ENCODE peak calls at places on chromosomes 12 and 14, in four cellular contexts. Y is astrocyte, T is ovary, E is uterus. N is an unnamed sample.
A peak's percentile ranks its signal among the peaks of the same experiment; 100 is the strongest.

GRCh38 chr12:76375939-76376338 is 27.7 kb upstream of the BBS10 start:
- DNase-seq in E (no peak), T (no peak), Y (no peak), N (no peak)

GRCh38 chr12:19052689-19053088 is 76.8 kb upstream of the PLEKHA5 start:
- DNase-seq in Y (no peak), T (no peak), E (no peak), N (no peak)

GRCh38 chr12:49673446-49674317 is 33.5 kb downstream of the FMNL3 start:
- DNase-seq in Y (peak; percentile 94), T (peak; percentile 95), E (peak; percentile 95), N (peak; percentile 26)

GRCh38 chr12:69130064-69130463 is 109.3 kb upstream of the CPSF6 start:
- DNase-seq in Y (no peak), T (no peak), E (no peak), N (no peak)

GRCh38 chr14:85276829-85277228 is 253.1 kb upstream of the FLRT2 start:
- DNase-seq in E (no peak), T (no peak), Y (no peak), N (no peak)

GRCh38 chr14:85604671-85605070 is 74.7 kb downstream of the FLRT2 start:
- DNase-seq in E (no peak), Y (no peak), T (no peak), N (no peak)

GRCh38 chr14:93049295-93049694 is 66.4 kb downstream of the ITPK1 start:
- DNase-seq in T (no peak), Y (no peak), E (no peak), N (no peak)

GRCh38 chr12:108525681-108526080 is 10.6 kb downstream of the FICD start:
- DNase-seq in Y (peak; percentile 47), E (no peak), T (no peak), N (no peak)

GRCh38 chr14:101875726-101876268 is 88.6 kb upstream of the DYNC1H1 start:
- DNase-seq in E (no peak), T (no peak), Y (no peak), N (no peak)

GRCh38 chr12:125878483-125878882 is 813.2 kb downstream of the AACS start:
- DNase-seq in Y (no peak), T (no peak), E (no peak), N (no peak)

GRCh38 chr12:47789141-47789540 is 16.1 kb downstream of the SLC48A1 start:
- DNase-seq in Y (no peak), E (no peak), T (no peak), N (no peak)

GRCh38 chr14:65506801-65507200 is 94.3 kb downstream of the FUT8 start:
- DNase-seq in E (no peak), T (no peak), Y (no peak), N (no peak)

GRCh38 chr12:131309700-131310099 is 356.0 kb downstream of the ADGRD1 start:
- DNase-seq in Y (no peak), E (no peak), T (no peak), N (no peak)

GRCh38 chr14:68944162-68944561 is 34.9 kb downstream of the ACTN1 start:
- DNase-seq in T (no peak), Y (no peak), E (no peak), N (no peak)

GRCh38 chr14:101350710-101351109 is 210.6 kb upstream of the DIO3 start:
- DNase-seq in E (peak; percentile 73), Y (no peak), T (no peak), N (no peak)

GRCh38 chr12:102427542-102427923 is 52.8 kb downstream of the IGF1 start:
- DNase-seq in T (peak; percentile 47), E (peak; percentile 65), Y (no peak), N (no peak)

GRCh38 chr12:118055144-118055557 is 5.8 kb downstream of the WSB2 start:
- DNase-seq in Y (no peak), T (peak; percentile 52), E (peak; percentile 23), N (no peak)

GRCh38 chr14:32345311-32345771 is 16.2 kb downstream of the AKAP6 start:
- DNase-seq in E (no peak), T (no peak), Y (peak; percentile 35), N (no peak)

GRCh38 chr12:19836456-19836855 is 397.2 kb downstream of the AEBP2 start:
- DNase-seq in Y (no peak), T (no peak), E (no peak), N (no peak)

GRCh38 chr14:71745072-71745471 is 187.2 kb upstream of the RGS6 start:
- DNase-seq in Y (no peak), E (no peak), T (no peak), N (no peak)

GRCh38 chr14:47040490-47040889 is 388.9 kb upstream of the RPL10L start:
- DNase-seq in Y (peak; percentile 6), T (no peak), E (no peak), N (no peak)

GRCh38 chr12:130290114-130290513 is 47.6 kb upstream of the PIWIL1 start:
- DNase-seq in E (no peak), Y (no peak), T (no peak), N (no peak)

GRCh38 chr12:130286041-130286440 is 51.6 kb upstream of the PIWIL1 start:
- DNase-seq in Y (no peak), E (no peak), T (no peak), N (no peak)

GRCh38 chr12:130286741-130287140 is 50.9 kb upstream of the PIWIL1 start:
- DNase-seq in E (no peak), T (no peak), Y (no peak), N (no peak)

DNA sequence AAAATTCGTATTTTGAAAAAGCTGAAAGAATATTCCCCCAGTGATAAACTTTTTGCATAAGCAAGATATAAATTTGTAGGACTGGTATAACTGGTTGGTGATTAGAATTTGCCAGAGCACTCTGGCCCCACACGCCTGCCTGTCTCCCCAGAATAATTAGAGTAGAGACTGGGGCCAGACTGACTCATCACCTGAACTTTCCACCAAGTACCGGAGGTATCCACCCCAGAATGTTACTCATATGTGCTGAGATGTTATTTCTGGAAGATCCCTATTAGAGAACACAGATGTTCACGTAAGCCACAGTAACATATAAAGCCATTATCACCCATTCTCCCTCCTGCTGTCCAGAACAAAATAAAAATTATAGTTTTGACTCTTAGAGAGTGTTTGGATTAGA is 49.5 kb upstream of the PIWIL1 start:
- DNase-seq in E (no peak), T (no peak), Y (no peak), N (no peak)
- H3K4me3 ChIP-seq in E (no peak overlapping the region), T (no peak overlapping the region), Y (no peak overlapping the region), N (no peak overlapping the region)

GRCh38 chr12:64631197-64631596 is 20.9 kb downstream of the RASSF3 start:
- DNase-seq in Y (no peak), T (no peak), E (no peak), N (no peak)

GRCh38 chr12:64633940-64634337 is 23.6 kb downstream of the RASSF3 start:
- DNase-seq in Y (peak; percentile 69), T (no peak), E (peak; percentile 61), N (no peak)

GRCh38 chr12:64634508-64635092 is 24.3 kb downstream of the RASSF3 start:
- DNase-seq in Y (no peak), T (no peak), E (no peak), N (no peak)

GRCh38 chr12:64635356-64635998 is 25.2 kb downstream of the RASSF3 start:
- DNase-seq in E (no peak), Y (no peak), T (no peak), N (no peak)

DNA sequence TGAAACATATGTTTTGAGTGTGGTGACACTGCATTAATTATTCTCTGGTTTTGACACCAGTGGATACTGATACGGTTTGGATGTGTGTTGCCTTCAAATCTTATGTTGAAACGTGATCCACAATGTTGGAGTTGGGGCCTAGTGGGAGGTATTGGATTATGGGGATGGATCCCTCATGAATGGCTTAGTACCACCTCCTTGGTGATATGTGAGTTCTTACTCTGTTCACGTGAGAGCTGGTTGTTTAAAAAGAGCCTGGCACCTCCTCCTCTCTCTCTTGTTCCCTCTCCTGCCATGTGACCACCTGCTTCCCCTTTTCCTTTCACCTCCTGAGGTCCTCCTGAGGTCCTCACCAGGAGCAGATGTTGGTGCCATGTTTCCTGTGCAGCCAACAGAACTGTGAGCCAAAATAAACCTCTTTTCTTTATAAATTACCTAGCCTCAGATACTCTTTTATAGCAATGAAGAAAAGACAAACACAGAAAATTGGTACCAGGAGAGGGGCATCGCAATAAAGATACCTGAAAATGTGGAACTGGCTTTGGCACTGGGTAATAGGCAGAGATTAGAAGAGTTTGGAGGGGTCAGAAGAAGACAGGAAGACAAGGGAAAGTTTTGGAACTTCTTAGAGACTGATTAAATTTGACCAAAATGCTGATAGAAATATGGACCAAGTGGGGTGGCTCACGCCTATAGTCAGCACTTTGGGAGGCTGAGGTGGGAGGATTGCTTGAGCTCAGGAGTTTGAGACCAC is 23.1 kb downstream of the RASSF3 start:
- DNase-seq in T (no peak), E (no peak), Y (no peak), N (no peak)
- H3K4me1 ChIP-seq in T (no peaks in the 10 kb centered on the region), E (peaks cover 4% of the 10 kb centered on the region), Y (peaks cover 3% of the 10 kb centered on the region), N (peaks cover 4% of the 10 kb centered on the region)

DNA sequence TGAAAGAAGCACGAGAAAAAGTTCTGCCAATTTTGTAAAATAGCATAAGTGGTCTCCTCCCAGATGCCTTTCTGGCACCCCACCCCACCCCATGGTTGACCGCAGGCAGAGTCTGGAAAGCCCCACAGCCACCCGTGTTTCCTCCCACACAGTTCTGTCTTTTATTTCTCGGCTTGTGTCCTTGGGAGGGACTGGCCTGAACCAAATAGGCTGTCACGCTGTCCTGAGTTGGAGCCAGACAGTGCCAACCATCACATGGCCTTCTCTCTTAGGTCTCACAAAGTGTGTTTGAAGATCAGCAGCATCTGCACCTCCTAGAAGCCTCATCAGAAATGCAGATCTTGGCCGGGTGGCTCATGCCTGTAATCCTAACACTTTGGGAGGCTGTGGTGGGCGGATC is 10.2 kb upstream of the LTA4H start:
- DNase-seq in T (no peak), Y (no peak), E (no peak), N (no peak)
- TF ChIP-seq CTCF in T (no peak), Y (no peak), E (no peak), N (no peak)

DNA sequence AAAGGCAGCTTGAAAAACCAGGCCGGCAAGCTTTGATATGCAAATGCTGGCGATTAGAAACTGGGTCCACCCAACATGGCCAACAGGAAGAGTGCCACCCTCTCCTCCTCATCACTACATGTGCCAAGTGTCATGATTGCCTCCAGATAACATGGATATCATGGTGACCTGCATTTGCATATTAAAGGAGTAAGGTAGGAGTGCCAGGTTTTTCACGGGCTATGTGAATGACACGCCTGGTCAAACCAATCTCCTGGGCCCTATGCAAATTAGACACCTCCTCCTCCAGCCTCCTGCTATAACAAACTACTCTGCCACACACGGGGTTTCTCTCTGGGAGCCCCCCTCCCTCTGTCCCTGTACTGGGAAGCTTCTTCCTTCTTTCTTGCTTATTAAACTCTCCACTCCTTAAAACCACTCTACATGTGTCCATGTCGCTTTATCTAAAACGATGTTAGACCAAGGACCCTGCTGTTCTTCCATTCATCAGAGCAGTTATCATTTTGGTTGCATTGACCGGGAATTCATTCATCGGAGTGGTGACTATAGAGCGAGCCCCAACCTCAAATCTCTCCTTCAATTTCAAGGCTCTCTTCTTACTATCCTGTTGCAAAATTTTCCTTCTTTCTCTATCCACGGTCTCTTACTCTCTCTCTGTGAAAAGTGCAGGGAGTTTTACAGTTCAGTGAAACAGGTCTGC is 27.5 kb downstream of the APOBEC1 start:
- DNase-seq in T (no peak), E (no peak), Y (no peak), N (no peak)
- H3K4me3 ChIP-seq in T (no peak overlapping the region), E (no peak overlapping the region), Y (peak overlapping the region; percentile 26), N (no peak overlapping the region)

DNA sequence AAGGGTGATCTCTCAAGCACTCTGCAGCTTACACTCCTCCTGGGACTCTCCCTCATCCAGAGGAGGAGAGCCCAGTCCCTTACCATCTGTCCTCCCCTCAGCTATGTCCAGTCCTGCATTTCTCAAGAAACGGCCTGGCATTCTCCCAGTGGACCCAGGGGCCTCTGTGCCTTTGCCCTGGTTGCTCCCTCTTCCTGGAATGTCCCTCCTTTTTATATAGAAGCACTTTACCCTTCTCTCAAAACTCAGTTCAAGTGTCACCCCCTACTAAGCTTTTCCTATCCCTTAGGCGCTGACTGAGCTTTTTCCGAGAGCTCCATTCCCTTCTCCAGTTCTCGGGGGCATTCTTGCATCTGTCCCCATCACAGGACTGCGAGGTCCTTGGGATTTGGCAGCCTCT is 8.9 kb upstream of the GLRX5 start:
- DNase-seq in E (no peak), Y (no peak), T (no peak), N (no peak)
- H3K4me1 ChIP-seq in E (no peaks in the 10 kb centered on the region), Y (peaks cover 43% of the 10 kb centered on the region), T (peaks cover 19% of the 10 kb centered on the region), N (peaks cover 16% of the 10 kb centered on the region)